ENCODE peak calls at places on chromosomes 4 and X, in five cellular contexts. One of them, this sample, is unnamed.

GRCh38 chr4:159002950-159003349 is 99.9 kb upstream of the RAPGEF2 start:
- DNase-seq in HFF-Myc: no peak
- DNase-seq in NCI-H1105: no peak
- DNase-seq in GM12865: no peak
- DNase-seq in activated T-helper 1 cell treated with anti-CD3 and anti-CD28 coated beads, Interleukin-2, amount 50 U/mL, for 16 hours: no peak
- DNase-seq in this sample: no peak

GRCh38 chrX:21047034-21047455 is 327.2 kb upstream of the CNKSR2 start:
- DNase-seq in HFF-Myc: no peak
- DNase-seq in NCI-H1105: no peak
- DNase-seq in GM12865: no peak
- DNase-seq in activated T-helper 1 cell treated with anti-CD3 and anti-CD28 coated beads, Interleukin-2, amount 50 U/mL, for 16 hours: no peak
- DNase-seq in this sample: no peak

GRCh38 chr4:81062001-81062400 is 31.5 kb downstream of the BMP3 start:
- DNase-seq in HFF-Myc: no peak
- DNase-seq in NCI-H1105: no peak
- DNase-seq in GM12865: no peak
- DNase-seq in activated T-helper 1 cell treated with anti-CD3 and anti-CD28 coated beads, Interleukin-2, amount 50 U/mL, for 16 hours: no peak
- DNase-seq in this sample: no peak

GRCh38 chr4:111579767-111580166 is 565.5 kb upstream of the FAM241A start:
- DNase-seq in HFF-Myc: no peak
- DNase-seq in NCI-H1105: no peak
- DNase-seq in GM12865: no peak
- DNase-seq in activated T-helper 1 cell treated with anti-CD3 and anti-CD28 coated beads, Interleukin-2, amount 50 U/mL, for 16 hours: no peak
- DNase-seq in this sample: no peak

GRCh38 chr4:113148925-113149324 is 99.5 kb downstream of the ANK2 start:
- DNase-seq in HFF-Myc: no peak
- DNase-seq in NCI-H1105: no peak
- DNase-seq in GM12865: no peak
- DNase-seq in activated T-helper 1 cell treated with anti-CD3 and anti-CD28 coated beads, Interleukin-2, amount 50 U/mL, for 16 hours: no peak
- DNase-seq in this sample: no peak

GRCh38 chr4:95838192-95838591 is 1.7 kb upstream of the PDHA2 start:
- DNase-seq in HFF-Myc: no peak
- DNase-seq in NCI-H1105: no peak
- DNase-seq in GM12865: no peak
- DNase-seq in activated T-helper 1 cell treated with anti-CD3 and anti-CD28 coated beads, Interleukin-2, amount 50 U/mL, for 16 hours: no peak
- DNase-seq in this sample: no peak

GRCh38 chr4:47643845-47644244 is 158.8 kb downstream of the ATP10D start:
- DNase-seq in HFF-Myc: no peak
- DNase-seq in NCI-H1105: no peak
- DNase-seq in GM12865: no peak
- DNase-seq in activated T-helper 1 cell treated with anti-CD3 and anti-CD28 coated beads, Interleukin-2, amount 50 U/mL, for 16 hours: no peak
- DNase-seq in this sample: no peak

GRCh38 chrX:44945736-44946135 is 72.7 kb downstream of the KDM6A start:
- DNase-seq in HFF-Myc: no peak
- DNase-seq in NCI-H1105: no peak
- DNase-seq in GM12865: peak
- DNase-seq in activated T-helper 1 cell treated with anti-CD3 and anti-CD28 coated beads, Interleukin-2, amount 50 U/mL, for 16 hours: no peak
- DNase-seq in this sample: no peak

GRCh38 chr4:155906554-155907247 is 3.2 kb downstream of the TDO2 start:
- DNase-seq in HFF-Myc: peak
- DNase-seq in NCI-H1105: peak
- DNase-seq in GM12865: no peak
- DNase-seq in activated T-helper 1 cell treated with anti-CD3 and anti-CD28 coated beads, Interleukin-2, amount 50 U/mL, for 16 hours: no peak
- DNase-seq in this sample: peak

GRCh38 chr4:76256032-76256431 is 4.5 kb downstream of the FAM47E start:
- DNase-seq in HFF-Myc: no peak
- DNase-seq in NCI-H1105: no peak
- DNase-seq in GM12865: no peak
- DNase-seq in activated T-helper 1 cell treated with anti-CD3 and anti-CD28 coated beads, Interleukin-2, amount 50 U/mL, for 16 hours: no peak
- DNase-seq in this sample: no peak

GRCh38 chr4:168893807-168894206 is 116.2 kb downstream of the CBR4 start:
- DNase-seq in HFF-Myc: no peak
- DNase-seq in NCI-H1105: no peak
- DNase-seq in GM12865: no peak
- DNase-seq in activated T-helper 1 cell treated with anti-CD3 and anti-CD28 coated beads, Interleukin-2, amount 50 U/mL, for 16 hours: no peak
- DNase-seq in this sample: peak

GRCh38 chr4:78061939-78062603 is 4.9 kb downstream of the FRAS1 start:
- DNase-seq in HFF-Myc: no peak
- DNase-seq in NCI-H1105: no peak
- DNase-seq in GM12865: no peak
- DNase-seq in activated T-helper 1 cell treated with anti-CD3 and anti-CD28 coated beads, Interleukin-2, amount 50 U/mL, for 16 hours: no peak
- DNase-seq in this sample: no peak

GRCh38 chr4:4446434-4446833 is 59.5 kb downstream of the NSG1 start:
- DNase-seq in HFF-Myc: no peak
- DNase-seq in NCI-H1105: no peak
- DNase-seq in GM12865: no peak
- DNase-seq in activated T-helper 1 cell treated with anti-CD3 and anti-CD28 coated beads, Interleukin-2, amount 50 U/mL, for 16 hours: no peak
- DNase-seq in this sample: no peak

GRCh38 chrX:14832591-14832990 is 40.3 kb downstream of the FANCB start:
- DNase-seq in HFF-Myc: no peak
- DNase-seq in NCI-H1105: no peak
- DNase-seq in GM12865: no peak
- DNase-seq in activated T-helper 1 cell treated with anti-CD3 and anti-CD28 coated beads, Interleukin-2, amount 50 U/mL, for 16 hours: no peak
- DNase-seq in this sample: no peak

GRCh38 chr4:24794111-24794860 is 1.1 kb upstream of the SOD3 start:
- DNase-seq in HFF-Myc: no peak
- DNase-seq in NCI-H1105: no peak
- DNase-seq in GM12865: no peak
- DNase-seq in activated T-helper 1 cell treated with anti-CD3 and anti-CD28 coated beads, Interleukin-2, amount 50 U/mL, for 16 hours: no peak
- DNase-seq in this sample: no peak

GRCh38 chr4:64821612-64822011 is 412.4 kb upstream of the TECRL start:
- DNase-seq in HFF-Myc: no peak
- DNase-seq in NCI-H1105: no peak
- DNase-seq in GM12865: no peak
- DNase-seq in activated T-helper 1 cell treated with anti-CD3 and anti-CD28 coated beads, Interleukin-2, amount 50 U/mL, for 16 hours: no peak
- DNase-seq in this sample: no peak

GRCh38 chr4:168666531-168666930 is 169.7 kb downstream of the PALLD start:
- DNase-seq in HFF-Myc: no peak
- DNase-seq in NCI-H1105: no peak
- DNase-seq in GM12865: no peak
- DNase-seq in activated T-helper 1 cell treated with anti-CD3 and anti-CD28 coated beads, Interleukin-2, amount 50 U/mL, for 16 hours: no peak
- DNase-seq in this sample: peak

GRCh38 chrX:48521353-48522243 is at the start of gene EBP:
- DNase-seq in HFF-Myc: peak
- DNase-seq in NCI-H1105: peak
- DNase-seq in GM12865: peak
- DNase-seq in activated T-helper 1 cell treated with anti-CD3 and anti-CD28 coated beads, Interleukin-2, amount 50 U/mL, for 16 hours: peak
- DNase-seq in this sample: peak

GRCh38 chr4:26821677-26822503 is 38.8 kb upstream of the STIM2 start:
- DNase-seq in HFF-Myc: no peak
- DNase-seq in NCI-H1105: no peak
- DNase-seq in GM12865: no peak
- DNase-seq in activated T-helper 1 cell treated with anti-CD3 and anti-CD28 coated beads, Interleukin-2, amount 50 U/mL, for 16 hours: no peak
- DNase-seq in this sample: no peak

GRCh38 chrX:117996918-117997480 is 119.6 kb downstream of the KLHL13 start:
- DNase-seq in HFF-Myc: no peak
- DNase-seq in NCI-H1105: no peak
- DNase-seq in GM12865: peak
- DNase-seq in activated T-helper 1 cell treated with anti-CD3 and anti-CD28 coated beads, Interleukin-2, amount 50 U/mL, for 16 hours: no peak
- DNase-seq in this sample: no peak

GRCh38 chr4:6772223-6772928 is 10.2 kb upstream of the KIAA0232 start:
- DNase-seq in HFF-Myc: no peak
- DNase-seq in NCI-H1105: no peak
- DNase-seq in GM12865: no peak
- DNase-seq in activated T-helper 1 cell treated with anti-CD3 and anti-CD28 coated beads, Interleukin-2, amount 50 U/mL, for 16 hours: no peak
- DNase-seq in this sample: no peak

GRCh38 chrX:19638968-19639539 is 123.7 kb upstream of the MAP3K15 start:
- DNase-seq in HFF-Myc: no peak
- DNase-seq in NCI-H1105: no peak
- DNase-seq in GM12865: peak
- DNase-seq in activated T-helper 1 cell treated with anti-CD3 and anti-CD28 coated beads, Interleukin-2, amount 50 U/mL, for 16 hours: no peak
- DNase-seq in this sample: no peak

GRCh38 chrX:153900806-153901752 is 3.4 kb upstream of the AVPR2 start:
- DNase-seq in HFF-Myc: peak
- DNase-seq in NCI-H1105: peak
- DNase-seq in GM12865: peak
- DNase-seq in activated T-helper 1 cell treated with anti-CD3 and anti-CD28 coated beads, Interleukin-2, amount 50 U/mL, for 16 hours: peak
- DNase-seq in this sample: no peak